ENCODE peak calls at places on chromosomes 12 and 14, in ten cellular contexts. X is HEK293T, P is body of pancreas, E is RCC 7860, U is ovary, G is NCI-H345, A is GM12865, J is LoVo, Q is GM20000, B is Right ventricle myocardium superior. I is an unnamed sample.

GRCh38 chr14:38065101-38065762 is 142.5 kb upstream of the SSTR1 start:
- DNase-seq in X (no peak), P (no peak), E (no peak), U (no peak), G (no peak), A (peak; percentile 0), J (no peak), Q (no peak), B (no peak), I (no peak)

GRCh38 chr12:56260921-56261320 is 2.7 kb upstream of the ANKRD52 start:
- DNase-seq in X (no peak), P (no peak), E (no peak), U (no peak), G (no peak), A (no peak), J (no peak), Q (no peak), B (no peak), I (no peak)

GRCh38 chr12:2291182-2291832 is 238.5 kb downstream of the CACNA1C start:
- DNase-seq in X (peak; percentile 82), P (no peak), E (peak; percentile 26), U (no peak), G (peak; percentile 20), A (peak; percentile 78), J (peak; percentile 56), Q (peak; percentile 80), B (no peak), I (no peak)

GRCh38 chr14:40222996-40223395 is 790.8 kb upstream of the FBXO33 start:
- DNase-seq in X (no peak), P (no peak), E (no peak), U (no peak), G (no peak), A (no peak), J (no peak), Q (no peak), B (no peak), I (no peak)

GRCh38 chr12:3088251-3088650 is 11.1 kb downstream of the TSPAN9 start:
- DNase-seq in X (no peak), P (no peak), E (no peak), U (no peak), G (no peak), A (no peak), J (no peak), Q (no peak), B (no peak), I (no peak)

GRCh38 chr14:36105401-36105800 is 71.1 kb downstream of the PTCSC3 start:
- DNase-seq in X (peak; percentile 47), P (no peak), E (peak; percentile 50), U (no peak), G (peak; percentile 51), A (no peak), J (peak; percentile 16), Q (no peak), B (no peak), I (no peak)

GRCh38 chr14:91464615-91465205 is 45.4 kb downstream of the PPP4R3A start:
- DNase-seq in X (no peak), P (no peak), E (no peak), U (no peak), G (no peak), A (no peak), J (no peak), Q (no peak), B (no peak), I (no peak)

GRCh38 chr12:65929641-65930040 is 105.4 kb downstream of the HMGA2 start:
- DNase-seq in X (no peak), P (no peak), E (no peak), U (no peak), G (no peak), A (no peak), J (no peak), Q (no peak), B (no peak), I (no peak)

GRCh38 chr12:121861549-121862254 is 3.0 kb upstream of the HPD start:
- DNase-seq in X (no peak), P (no peak), E (no peak), U (no peak), G (no peak), A (no peak), J (no peak), Q (no peak), B (no peak), I (no peak)

GRCh38 chr12:104628338-104629135 is 171.8 kb downstream of the CHST11 start:
- DNase-seq in X (no peak), P (no peak), E (no peak), U (no peak), G (no peak), A (no peak), J (no peak), Q (no peak), B (no peak), I (no peak)

GRCh38 chr12:87272846-87273245 is 756.4 kb downstream of the C12orf50 start:
- DNase-seq in X (no peak), P (no peak), E (no peak), U (no peak), G (no peak), A (no peak), J (no peak), Q (no peak), B (no peak), I (no peak)

GRCh38 chr14:32417956-32418552 is 89.0 kb downstream of the AKAP6 start:
- DNase-seq in X (no peak), P (peak; percentile 42), E (peak; percentile 70), U (peak; percentile 22), G (peak; percentile 13), A (no peak), J (peak; percentile 83), Q (no peak), B (peak; percentile 50), I (no peak)

GRCh38 chr14:64755661-64756265 is 51.5 kb downstream of the PLEKHG3 start:
- DNase-seq in X (no peak), P (no peak), E (peak; percentile 40), U (peak; percentile 13), G (no peak), A (peak; percentile 48), J (peak; percentile 56), Q (no peak), B (peak; percentile 32), I (no peak)

GRCh38 chr14:104140463-104141331 is 2.3 kb downstream of the KIF26A start:
- DNase-seq in X (no peak), P (peak; percentile 8), E (no peak), U (no peak), G (no peak), A (no peak), J (no peak), Q (no peak), B (peak; percentile 33), I (no peak)

I was measured in gastrocnemius medialis.